ENCODE peak calls at places on chromosomes 6 and 20, in six cellular contexts. B is small intestine, S is lower leg skin, K is fibroblast of lung, T is RWPE2, L is brain microvascular endothelial cell. W is an unnamed sample.

GRCh38 chr6:33454009-33454946 is at the start of gene ZBTB9:
- DNase-seq in B (peak), S (peak), K (peak), T (peak), L (peak), W (peak)

GRCh38 chr6:44006123-44006871 is 121.0 kb downstream of the MRPL14 start:
- DNase-seq in B (no peak), S (no peak), K (peak), T (no peak), L (no peak), W (no peak)

GRCh38 chr6:781350-781961 is 88.5 kb upstream of the EXOC2 start:
- DNase-seq in B (no peak), S (no peak), K (no peak), T (no peak), L (no peak), W (no peak)

GRCh38 chr6:43950206-43950605 is 177.0 kb downstream of the MRPL14 start:
- DNase-seq in B (no peak), S (peak), K (no peak), T (peak), L (no peak), W (no peak)

GRCh38 chr20:35395728-35396127 is 16.0 kb downstream of the UQCC1 start:
- DNase-seq in B (no peak), S (no peak), K (peak), T (no peak), L (peak), W (no peak)

GRCh38 chr6:68468244-68468884 is 166.7 kb upstream of the ADGRB3 start:
- DNase-seq in B (no peak), S (no peak), K (no peak), T (no peak), L (no peak), W (no peak)

GRCh38 chr6:40794581-40794980 is 207.4 kb upstream of the LRFN2 start:
- DNase-seq in B (no peak), S (no peak), K (no peak), T (no peak), L (no peak), W (no peak)

GRCh38 chr6:86934365-86934764 is 3.0 kb upstream of the HTR1E start:
- DNase-seq in B (no peak), S (no peak), K (no peak), T (no peak), L (no peak), W (no peak)

GRCh38 chr20:59515013-59515905 is 89.1 kb upstream of the PHACTR3 start:
- DNase-seq in B (peak), S (peak), K (peak), T (no peak), L (peak), W (peak)

GRCh38 chr6:22253955-22254655 is 42.7 kb downstream of the PRL start:
- DNase-seq in B (no peak), S (no peak), K (no peak), T (no peak), L (no peak), W (no peak)

GRCh38 chr6:170127151-170127550 is 163.7 kb downstream of the DLL1 start:
- DNase-seq in B (no peak), S (no peak), K (no peak), T (no peak), L (no peak), W (no peak)

GRCh38 chr6:43707269-43707668 is 19.7 kb upstream of the MRPS18A start:
- DNase-seq in B (no peak), S (no peak), K (no peak), T (no peak), L (no peak), W (no peak)

GRCh38 chr6:157659536-157660271 is 163.3 kb upstream of the SNX9 start:
- DNase-seq in B (no peak), S (no peak), K (no peak), T (no peak), L (peak), W (no peak)

GRCh38 chr6:35343092-35343834 is 905 bp downstream of the PPARD start:
- DNase-seq in B (peak), S (peak), K (peak), T (no peak), L (no peak), W (no peak)

GRCh38 chr20:49614338-49615050 is 46.6 kb upstream of the PTGIS start:
- DNase-seq in B (peak), S (no peak), K (no peak), T (no peak), L (no peak), W (no peak)

GRCh38 chr20:49608752-49609670 is 41.1 kb upstream of the PTGIS start:
- DNase-seq in B (peak), S (no peak), K (peak), T (no peak), L (peak), W (peak)

GRCh38 chr20:49607568-49607967 is 39.6 kb upstream of the PTGIS start:
- DNase-seq in B (no peak), S (no peak), K (no peak), T (no peak), L (no peak), W (no peak)

GRCh38 chr20:49612127-49612738 is 44.3 kb upstream of the PTGIS start:
- DNase-seq in B (peak), S (no peak), K (no peak), T (no peak), L (no peak), W (no peak)

DNA sequence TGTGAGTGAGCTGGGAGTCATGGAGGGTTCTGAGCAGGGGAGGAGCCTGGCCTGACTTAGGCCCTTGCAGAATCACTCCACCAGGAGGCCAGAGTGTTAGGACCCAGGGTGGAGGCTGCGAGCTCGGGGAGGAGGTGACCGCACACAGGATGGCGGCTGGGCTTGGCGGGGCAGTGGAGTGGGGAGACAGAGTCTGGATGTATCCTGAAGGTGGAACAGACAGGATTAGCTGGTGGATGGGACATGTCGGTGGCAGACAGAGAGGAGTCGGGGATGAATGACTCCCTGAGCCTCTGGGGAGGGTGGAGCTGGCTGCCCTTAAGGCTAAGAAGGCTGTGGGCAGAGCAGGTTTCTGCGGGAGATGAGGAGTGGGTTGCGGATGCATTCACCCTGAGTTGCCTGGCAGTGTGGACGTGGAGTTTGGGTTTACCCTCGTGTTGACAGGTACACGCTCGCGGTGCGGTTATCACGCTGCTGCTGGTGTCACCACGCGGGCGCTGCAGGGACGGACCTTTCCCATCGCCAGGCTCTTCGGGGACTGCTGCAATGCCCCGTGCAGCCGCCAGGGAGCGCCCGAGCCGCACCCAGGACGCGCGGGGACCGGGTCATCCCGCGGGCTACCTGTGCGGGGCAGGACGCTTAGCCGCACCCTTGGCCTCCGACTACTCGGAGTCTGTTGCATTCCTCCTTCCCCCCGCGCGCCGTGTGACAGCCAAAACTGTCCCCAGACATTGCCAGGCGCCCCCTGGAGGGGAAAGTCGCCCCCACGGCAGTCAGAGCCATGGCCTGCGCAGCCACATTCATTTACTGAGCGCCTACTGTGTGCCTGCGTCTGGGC is 43.0 kb upstream of the PTGIS start:
- DNase-seq in B (peak), S (peak), K (peak), T (peak), L (peak), W (peak)
- H3K4me3 ChIP-seq in B (no peak), S (no peak), K (peak), T (no peak), L (peak), W (no peak)

DNA sequence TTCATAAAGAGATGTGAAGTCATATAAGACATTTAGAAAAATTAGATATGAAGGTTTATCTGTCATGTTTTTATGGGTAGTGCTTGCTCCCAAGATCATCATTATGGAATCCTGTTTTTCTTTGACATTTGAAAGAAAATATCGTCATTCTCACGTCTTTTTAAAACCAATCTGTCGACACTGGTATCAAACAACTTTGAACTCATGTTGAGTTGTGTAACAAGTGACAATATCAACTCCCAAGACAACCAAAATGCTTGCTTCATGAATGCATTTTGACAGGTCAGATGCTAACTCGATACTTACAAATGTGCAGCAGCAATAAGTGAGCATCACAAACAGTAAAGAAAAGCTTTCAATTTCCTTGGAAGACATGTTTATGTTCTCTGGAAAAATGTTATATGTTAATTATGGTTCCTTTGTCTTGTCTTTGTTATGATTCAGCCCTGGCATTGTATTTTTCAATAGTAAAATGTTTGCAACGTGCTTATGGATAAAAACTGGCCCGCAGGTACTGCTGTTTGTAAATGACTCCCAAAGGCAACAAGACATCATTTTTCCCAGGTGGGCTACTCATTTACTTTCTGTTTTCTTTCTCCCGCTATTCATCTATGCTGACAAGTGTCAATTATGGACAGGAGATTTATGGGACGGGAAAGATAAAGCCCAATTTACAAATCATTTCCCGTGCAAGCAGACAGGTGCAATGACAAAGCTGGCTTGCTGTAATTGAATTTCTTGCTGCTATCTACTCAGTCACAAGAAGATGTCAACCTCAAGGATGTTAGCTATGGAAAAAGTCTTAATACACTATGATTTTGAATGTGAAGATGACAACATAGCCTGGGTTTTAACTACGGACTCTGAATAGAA is 125.7 kb downstream of the EPHA7 start:
- DNase-seq in B (no peak), S (no peak), K (no peak), T (no peak), L (no peak), W (no peak)
- H3K4me3 ChIP-seq in B (no peak), S (no peak), K (no peak), T (no peak), L (no peak), W (no peak)

DNA sequence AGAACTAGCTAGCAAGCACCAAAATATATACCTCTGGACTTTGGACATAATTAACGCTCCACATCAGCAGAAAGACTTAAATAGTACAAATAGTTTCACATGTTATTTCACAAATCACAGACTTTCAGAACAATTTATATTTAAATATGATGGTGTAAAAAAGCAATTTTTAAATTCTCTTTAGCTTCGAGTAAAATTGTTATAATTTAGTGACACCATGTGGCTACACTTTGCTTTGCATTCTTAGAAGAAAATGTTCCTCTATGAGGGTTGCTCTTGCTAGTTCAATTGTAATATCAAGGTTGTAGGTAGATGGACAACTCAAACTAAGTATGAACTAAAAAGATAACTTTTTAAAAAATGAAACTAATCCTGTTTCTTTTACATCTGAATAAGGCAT is 69.0 kb downstream of the BTBD9 start:
- DNase-seq in B (peak), S (no peak), K (no peak), T (no peak), L (no peak), W (no peak)
- H3K4me3 ChIP-seq in B (no peak), S (no peak), K (no peak), T (no peak), L (no peak), W (no peak)

DNA sequence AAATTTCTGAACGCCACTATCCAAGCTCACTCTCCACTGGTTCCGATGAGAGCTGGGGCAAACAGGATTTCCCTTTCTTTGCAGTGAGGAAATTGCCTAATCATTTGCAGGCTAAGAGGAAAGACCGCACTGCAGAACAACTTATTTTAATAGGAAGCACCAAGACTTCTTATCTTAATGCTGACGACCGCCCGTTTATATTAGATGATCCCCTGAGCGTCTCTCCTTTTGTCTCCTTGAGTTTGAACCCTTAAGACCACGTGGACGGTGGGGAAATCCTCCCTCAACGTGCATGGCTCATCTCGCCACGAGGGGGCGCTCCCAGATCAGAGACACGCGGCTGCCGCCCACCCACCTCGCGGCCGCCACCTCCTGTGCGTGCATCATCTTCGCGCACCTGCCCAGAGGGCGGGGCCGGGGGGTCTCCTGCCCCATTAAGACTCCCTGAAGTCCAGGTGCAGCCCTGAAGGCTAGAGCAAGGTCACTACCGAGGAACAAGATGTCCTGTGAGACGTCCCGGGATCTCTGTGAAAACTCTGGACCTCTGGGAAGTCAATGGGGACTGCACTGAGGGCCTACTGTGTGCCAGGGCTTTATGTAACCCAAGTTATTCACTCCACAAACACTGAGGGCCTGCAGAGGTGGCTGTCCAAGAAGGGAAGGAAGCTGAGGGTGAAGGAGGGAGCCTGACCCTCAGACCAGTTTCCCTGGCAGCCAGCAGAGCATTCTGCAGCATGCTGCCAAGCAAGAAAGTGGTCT is 28.2 kb downstream of the PDYN start:
- DNase-seq in B (peak), S (peak), K (peak), T (peak), L (peak), W (peak)
- H3K4me3 ChIP-seq in B (no peak), S (no peak), K (peak), T (no peak), L (peak), W (no peak)

DNA sequence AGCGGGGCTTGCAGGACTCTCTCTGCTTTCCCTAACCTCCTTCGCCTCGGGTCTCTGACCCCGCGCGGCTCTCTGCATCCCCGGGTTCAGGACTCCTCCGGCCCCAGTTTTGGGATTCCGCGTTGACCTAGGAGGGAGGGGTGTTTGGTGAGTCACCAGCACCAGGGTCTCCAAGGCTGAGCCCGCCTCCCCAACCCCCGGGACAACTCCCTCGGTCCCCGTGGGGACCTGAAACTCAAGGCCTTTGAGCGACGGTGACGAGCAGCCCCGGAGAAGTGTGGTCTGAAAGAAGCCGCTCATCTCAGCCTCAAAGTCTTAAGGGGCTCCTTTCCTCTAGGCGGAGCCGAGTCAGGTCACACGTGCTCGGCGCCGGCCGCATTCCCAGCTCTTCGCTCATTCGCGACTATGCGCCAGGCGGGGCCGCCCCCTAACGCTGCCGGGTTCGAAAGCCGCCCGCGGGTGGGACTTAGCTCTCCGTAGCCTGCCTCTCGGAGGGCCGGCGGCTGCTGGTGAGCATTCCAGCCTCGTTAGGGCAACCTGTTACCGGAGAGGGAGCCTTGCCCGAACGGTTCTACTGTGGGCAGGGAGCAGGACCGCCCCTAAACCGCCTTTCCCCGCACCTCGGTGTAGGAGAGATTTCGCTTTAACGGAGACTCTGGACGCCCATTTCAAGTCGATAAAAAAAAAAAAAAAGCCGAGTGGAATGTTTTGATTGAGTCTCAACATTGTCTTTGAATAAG is 3.0 kb upstream of the PRDM13 start:
- DNase-seq in B (no peak), S (no peak), K (peak), T (no peak), L (no peak), W (no peak)
- H3K4me3 ChIP-seq in B (peak), S (no peak), K (peak), T (no peak), L (peak), W (no peak)

GRCh38 chr20:21397341-21398108 is at the start of gene NKX2-4:
- DNase-seq in B (no peak), S (no peak), K (peak), T (no peak), L (no peak), W (no peak)
- H3K4me3 ChIP-seq in B (peak), S (no peak), K (no peak), T (no peak), L (no peak), W (no peak)

DNA sequence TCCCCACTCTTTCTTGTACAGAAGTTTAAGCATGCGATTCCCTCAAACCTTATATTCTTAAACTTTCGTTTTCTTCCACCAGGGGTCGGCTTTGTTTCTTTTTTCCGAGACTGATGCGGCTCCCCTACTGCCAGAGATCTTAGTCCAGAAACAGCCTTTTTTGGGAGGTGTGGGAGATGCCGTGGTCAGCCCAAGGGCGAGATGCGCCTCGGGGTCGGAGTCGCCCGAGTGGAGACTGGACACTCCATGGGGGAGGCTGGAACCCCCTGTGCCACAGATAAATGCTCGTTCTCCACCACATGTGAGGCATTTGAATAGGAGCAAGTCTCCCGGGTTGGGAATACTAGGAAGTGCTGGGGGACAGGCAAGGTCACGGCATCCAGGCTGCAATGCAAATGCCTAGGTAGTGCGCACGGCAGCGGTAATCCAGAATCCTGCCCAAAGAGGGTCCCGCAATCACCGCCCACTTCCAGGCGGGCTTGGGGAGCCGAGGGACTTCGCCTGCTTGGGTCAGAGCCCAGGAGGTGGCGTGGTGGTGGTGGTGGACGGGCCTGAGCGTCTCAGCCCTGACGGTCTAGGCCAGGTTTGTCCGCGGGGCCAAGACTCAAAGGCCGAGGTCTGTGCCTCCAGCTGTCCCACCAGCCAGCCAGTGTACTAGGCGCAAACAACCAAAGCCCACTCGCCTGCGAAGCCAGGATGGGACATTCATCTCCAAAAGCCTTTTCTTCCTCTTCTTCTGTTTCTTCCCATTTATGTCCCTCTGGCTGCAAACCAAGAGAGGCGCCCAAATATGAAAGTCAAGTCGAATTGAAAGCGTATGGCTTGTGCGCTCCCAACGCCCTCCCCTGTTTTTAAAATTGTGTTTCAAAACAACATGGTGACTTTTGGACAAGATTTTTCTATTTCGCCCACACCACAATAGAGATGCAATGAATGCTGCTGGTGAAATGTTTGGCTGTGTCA is 39.3 kb upstream of the OSTM1 start:
- DNase-seq in B (peak), S (no peak), K (peak), T (no peak), L (peak), W (no peak)
- H3K4me3 ChIP-seq in B (no peak), S (no peak), K (peak), T (no peak), L (peak), W (no peak)